ENCODE peak calls at places on chromosomes 11 and 22, in nine cellular contexts. B is lower lobe of right lung, A is IMR-90, E is foreskin fibroblast, P is right lobe of liver, S is PC-3, L is ovary, Z is AG04450, M is BE2C. G is an unnamed sample.

GRCh38 chr11:1151366-1152315 is 6.1 kb upstream of the MUC5AC start:
- DNase-seq in B (no peak), A (no peak), E (no peak), P (peak; percentile 39), S (peak; percentile 17), L (peak; percentile 9), Z (no peak), M (no peak), G (no peak)

GRCh38 chr11:107770546-107770945 is 58.7 kb upstream of the SLN start:
- DNase-seq in B (no peak), A (peak; percentile 19), E (peak; percentile 14), P (no peak), S (peak; percentile 51), L (no peak), Z (no peak), M (no peak), G (peak; percentile 93)

GRCh38 chr11:120985718-120986569 is 38.0 kb upstream of the TBCEL start:
- DNase-seq in B (peak; percentile 66), A (peak; percentile 29), E (peak; percentile 47), P (peak; percentile 67), S (peak; percentile 47), L (peak; percentile 60), Z (no peak), M (peak; percentile 84), G (peak; percentile 21)

GRCh38 chr11:88552377-88553029 is 215.0 kb upstream of the CTSC start:
- DNase-seq in B (peak; percentile 50), A (peak; percentile 55), E (peak; percentile 56), P (peak; percentile 56), S (peak; percentile 87), L (peak; percentile 16), Z (no peak), M (peak; percentile 59), G (peak; percentile 63)

GRCh38 chr22:39317756-39318506 is 1.5 kb downstream of the RPL3 start:
- DNase-seq in B (no peak), A (peak; percentile 61), E (peak; percentile 41), P (no peak), S (no peak), L (no peak), Z (no peak), M (no peak), G (peak; percentile 39)

GRCh38 chr11:107819361-107820014 is 39.1 kb downstream of the SLC35F2 start:
- DNase-seq in B (no peak), A (peak; percentile 46), E (peak; percentile 21), P (no peak), S (peak; percentile 68), L (no peak), Z (no peak), M (no peak), G (no peak)

GRCh38 chr11:13120691-13121090 is 111.6 kb downstream of the RASSF10 start:
- DNase-seq in B (no peak), A (peak; percentile 86), E (peak; percentile 73), P (no peak), S (peak; percentile 78), L (no peak), Z (no peak), M (no peak), G (peak; percentile 69)

GRCh38 chr11:111819161-111820058 is 52.0 kb downstream of the ALG9 start:
- DNase-seq in B (no peak), A (peak; percentile 82), E (peak; percentile 82), P (no peak), S (no peak), L (no peak), Z (peak; percentile 73), M (no peak), G (peak; percentile 83)

GRCh38 chr11:130206141-130206540 is 46.6 kb downstream of the ST14 start:
- DNase-seq in B (peak; percentile 29), A (no peak), E (no peak), P (peak; percentile 26), S (no peak), L (no peak), Z (no peak), M (no peak), G (no peak)

GRCh38 chr11:124586247-124586860 is 16.6 kb downstream of the OR8A1 start:
- DNase-seq in B (peak; percentile 59), A (peak; percentile 66), E (peak; percentile 46), P (peak; percentile 51), S (peak; percentile 84), L (no peak), Z (peak; percentile 23), M (peak; percentile 64), G (peak; percentile 58)
- TF ChIP-seq CTCF in B (peak; percentile 58), A (peak; percentile 76), E (peak; percentile 77), P (peak; percentile 61), S (peak; percentile 80), L (no peak), Z (peak; percentile 74), M (peak; percentile 77), G (peak; percentile 82)

GRCh38 chr11:64810271-64810890 is at the start of gene MEN1:
- DNase-seq in B (peak; percentile 98), A (peak; percentile 93), E (peak; percentile 94), P (peak; percentile 98), S (peak; percentile 99), L (peak; percentile 96), Z (peak; percentile 84), M (peak; percentile 93), G (peak; percentile 92)
- TF ChIP-seq CTCF in B (no peak), A (no peak), E (no peak), P (no peak), S (no peak), L (no peak), Z (no peak), M (no peak), G (no peak)

GRCh38 chr11:117950320-117950719 is 21.1 kb upstream of the TMPRSS13 start:
- DNase-seq in B (no peak), A (no peak), E (no peak), P (no peak), S (peak; percentile 18), L (no peak), Z (no peak), M (no peak), G (peak; percentile 1)
- TF ChIP-seq CTCF in B (peak; percentile 35), A (no peak), E (no peak), P (no peak), S (peak; percentile 33), L (no peak), Z (no peak), M (peak; percentile 44), G (peak; percentile 45)

DNA sequence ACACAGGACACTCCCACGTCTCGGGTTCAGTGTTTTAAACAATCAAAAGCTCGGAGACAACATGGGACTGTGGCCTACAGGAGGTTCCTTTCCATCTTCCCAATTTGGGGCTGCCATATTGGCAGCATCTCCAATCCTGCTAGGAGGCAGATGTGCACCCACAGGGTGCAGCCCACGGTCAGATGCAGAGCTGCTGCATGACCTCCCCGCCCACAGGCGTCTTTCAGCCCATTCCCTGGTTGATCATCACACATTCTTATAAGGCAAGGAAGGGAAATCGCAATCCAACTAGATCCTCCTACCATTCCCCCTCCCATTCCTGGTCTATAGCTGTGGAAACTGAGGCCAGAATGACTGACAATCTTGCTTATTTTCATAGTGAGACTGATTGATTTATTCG is 121.4 kb downstream of the MICAL3 start:
- DNase-seq in B (no peak), A (no peak), E (no peak), P (no peak), S (no peak), L (no peak), Z (no peak), M (no peak), G (no peak)
- TF ChIP-seq CTCF in B (no peak), A (no peak), E (no peak), P (no peak), S (no peak), L (no peak), Z (no peak), M (no peak), G (no peak)

GRCh38 chr11:59846556-59846955 is 1.3 kb upstream of the CBLIF start:
- DNase-seq in B (no peak), A (no peak), E (no peak), P (no peak), S (no peak), L (no peak), Z (no peak), M (no peak), G (no peak)
- TF ChIP-seq CTCF in B (no peak), A (no peak), E (no peak), P (no peak), S (no peak), L (no peak), Z (no peak), M (no peak), G (no peak)

GRCh38 chr11:102318469-102318868 is 1.2 kb downstream of the BIRC3 start:
- DNase-seq in B (no peak), A (peak; percentile 48), E (no peak), P (no peak), S (peak; percentile 46), L (no peak), Z (no peak), M (no peak), G (no peak)

GRCh38 chr11:102319544-102319943 is 2.3 kb downstream of the BIRC3 start:
- DNase-seq in B (no peak), A (no peak), E (no peak), P (no peak), S (no peak), L (no peak), Z (no peak), M (no peak), G (no peak)

GRCh38 chr11:102316505-102316904 is 779 bp upstream of the BIRC3 start:
- DNase-seq in B (no peak), A (no peak), E (no peak), P (no peak), S (no peak), L (no peak), Z (no peak), M (no peak), G (no peak)

GRCh38 chr11:102317099-102317767 is at the start of gene BIRC3:
- DNase-seq in B (peak; percentile 89), A (peak; percentile 98), E (peak; percentile 84), P (peak; percentile 88), S (peak; percentile 97), L (peak; percentile 74), Z (peak; percentile 80), M (peak; percentile 63), G (peak; percentile 80)

GRCh38 chr11:102317768-102318103 is 452 bp downstream of the BIRC3 start:
- DNase-seq in B (no peak), A (no peak), E (no peak), P (no peak), S (peak; percentile 43), L (no peak), Z (no peak), M (no peak), G (no peak)
- TF ChIP-seq CTCF in B (no peak), A (no peak), E (no peak), P (no peak), S (no peak), L (no peak), Z (no peak), M (no peak), G (no peak)

DNA sequence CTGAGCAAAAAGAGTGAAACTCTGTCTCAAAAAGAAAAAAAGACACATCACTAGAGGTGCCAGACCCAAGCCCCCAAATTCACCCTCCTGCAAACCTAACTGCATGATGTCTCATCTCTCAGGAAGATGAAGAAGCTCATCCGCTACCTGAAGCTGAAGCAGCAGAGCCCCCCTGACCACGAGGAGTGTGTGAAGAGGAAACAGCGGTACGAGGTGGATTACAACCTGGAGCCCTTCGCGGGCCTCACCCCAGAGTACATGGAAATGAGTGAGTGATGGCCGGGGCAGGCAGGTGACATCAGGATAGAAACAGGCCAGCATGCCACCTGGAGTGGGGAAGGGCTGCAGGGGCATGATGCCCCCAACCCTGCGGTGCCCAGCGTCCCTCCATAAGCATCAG is 36.0 kb upstream of the FADD start:
- DNase-seq in B (no peak), A (no peak), E (no peak), P (no peak), S (no peak), L (no peak), Z (no peak), M (no peak), G (no peak)
- TF ChIP-seq CTCF in B (no peak), A (no peak), E (no peak), P (no peak), S (no peak), L (no peak), Z (no peak), M (no peak), G (no peak)

G was measured in HFFc6.